ENCODE peak calls at places on chromosomes 12 and 14, in five cellular contexts. T is globus pallidus; M is effector memory CD4-positive, alpha-beta T cell; Y is amniotic stem cell; J is stimulated activated CD4-positive, alpha-beta T cell treated with anti-CD3 and anti-CD28 coated beads, Interleukin-15, amount 100 ng/mL, for 1 hour. I is an unnamed sample.

GRCh38 chr12:132375747-132376463 is 46.5 kb upstream of the GALNT9 start:
- DNase-seq in T (no peak), M (no peak), Y (no peak), J (no peak), I (no peak)

GRCh38 chr12:101855364-101855884 is 22.0 kb upstream of the DRAM1 start:
- DNase-seq in T (no peak), M (no peak), Y (no peak), J (no peak), I (no peak)

GRCh38 chr12:123958876-123959275 is 13.8 kb downstream of the CCDC92 start:
- DNase-seq in T (no peak), M (no peak), Y (no peak), J (no peak), I (no peak)

GRCh38 chr14:86777950-86778602 is 1214.9 kb downstream of the GALC start:
- DNase-seq in T (no peak), M (no peak), Y (peak), J (no peak), I (no peak)

GRCh38 chr12:70049596-70050360 is 193.5 kb upstream of the CNOT2 start:
- DNase-seq in T (no peak), M (no peak), Y (no peak), J (no peak), I (no peak)

GRCh38 chr12:64618953-64619590 is 8.8 kb downstream of the RASSF3 start:
- DNase-seq in T (peak), M (no peak), Y (no peak), J (no peak), I (peak)

GRCh38 chr12:4701383-4701782 is 18.8 kb upstream of the GALNT8 start:
- DNase-seq in T (peak), M (no peak), Y (no peak), J (no peak), I (peak)

GRCh38 chr14:60188115-60188514 is 22.9 kb upstream of the DHRS7 start:
- DNase-seq in T (no peak), M (no peak), Y (no peak), J (no peak), I (no peak)

GRCh38 chr14:96100171-96101064 is 61.3 kb downstream of the C14orf132 start:
- DNase-seq in T (peak), M (peak), Y (peak), J (peak), I (peak)

GRCh38 chr12:93025145-93026103 is 96.3 kb upstream of the EEA1 start:
- DNase-seq in T (peak), M (no peak), Y (peak), J (no peak), I (peak)

GRCh38 chr12:12510141-12510540 is 52.5 kb downstream of the DUSP16 start:
- DNase-seq in T (no peak), M (no peak), Y (peak), J (no peak), I (no peak)

I was measured in Ammon's horn.